ENCODE peak calls at places on chromosomes 6 and 20, in five cellular contexts. Q, B, D, W and L are unnamed samples.

GRCh38 chr6:123841067-123841896 is 37.6 kb downstream of the NKAIN2 start:
- DNase-seq in W (no peak), D (no peak), B (no peak), Q (no peak), L (no peak)

GRCh38 chr6:148423601-148424270 is 81.1 kb downstream of the SASH1 start:
- DNase-seq in W (no peak), B (no peak), D (no peak), Q (no peak), L (no peak)

GRCh38 chr6:73264446-73264845 is 1.4 kb upstream of the KHDC1 start:
- DNase-seq in B (no peak), D (no peak), Q (no peak), W (no peak), L (peak)

GRCh38 chr20:31260326-31260932 is 3.0 kb downstream of the DEFB115 start:
- DNase-seq in W (no peak), B (peak), D (no peak), Q (peak), L (no peak)

GRCh38 chr6:39688494-39688893 is 36.7 kb downstream of the KIF6 start:
- DNase-seq in Q (peak), W (peak), D (no peak), B (no peak), L (no peak)

GRCh38 chr20:37358366-37359150 is 12.6 kb downstream of the SRC start:
- DNase-seq in B (no peak), W (no peak), Q (peak), D (no peak), L (peak)

GRCh38 chr6:139323511-139324445 is 32.0 kb upstream of the TXLNB start:
- DNase-seq in Q (peak), B (no peak), D (peak), W (peak), L (no peak)

GRCh38 chr6:136761227-136761922 is 30.9 kb downstream of the MAP3K5 start:
- DNase-seq in Q (peak), W (peak), B (no peak), D (no peak), L (no peak)

GRCh38 chr6:132411296-132411695 is 10.0 kb upstream of the MOXD1 start:
- DNase-seq in W (no peak), Q (no peak), B (no peak), D (no peak), L (no peak)

GRCh38 chr6:15491255-15491985 is 171.4 kb downstream of the DTNBP1 start:
- DNase-seq in D (peak), Q (peak), W (peak), B (peak), L (no peak)

GRCh38 chr6:140908505-140908904 is 1224.2 kb upstream of the GJE1 start:
- DNase-seq in D (no peak), Q (no peak), B (no peak), W (no peak), L (no peak)

GRCh38 chr6:51619042-51619799 is 468.2 kb downstream of the PKHD1 start:
- DNase-seq in D (no peak), W (no peak), Q (no peak), B (no peak), L (no peak)

GRCh38 chr6:162976141-162976540 is 248.4 kb downstream of the PACRG start:
- DNase-seq in Q (no peak), W (no peak), B (no peak), D (no peak), L (no peak)

GRCh38 chr20:47466193-47466592 is 35.5 kb upstream of the NCOA3 start:
- DNase-seq in Q (peak), D (no peak), B (no peak), W (no peak), L (no peak)

GRCh38 chr20:36154696-36155628 is at the start of gene EPB41L1:
- DNase-seq in Q (peak), D (peak), B (no peak), W (no peak), L (no peak)

GRCh38 chr20:44008806-44009678 is 94.4 kb downstream of the TOX2 start:
- DNase-seq in B (no peak), D (no peak), W (no peak), Q (no peak), L (no peak)

GRCh38 chr20:13325033-13325432 is 104.0 kb downstream of the ISM1 start:
- DNase-seq in D (peak), B (peak), W (no peak), Q (peak), L (no peak)

GRCh38 chr20:22404609-22405170 is 179.7 kb downstream of the FOXA2 start:
- DNase-seq in Q (peak), D (no peak), W (no peak), B (no peak), L (no peak)

GRCh38 chr6:13242178-13242577 is 86.2 kb downstream of the TBC1D7 start:
- DNase-seq in B (no peak), D (no peak), W (no peak), Q (no peak), L (no peak)

GRCh38 chr6:149371154-149371553 is 28.9 kb upstream of the SUMO4 start:
- DNase-seq in Q (no peak), B (no peak), D (no peak), W (no peak), L (no peak)

GRCh38 chr6:157235600-157236039 is 87.7 kb downstream of the TMEM242 start:
- DNase-seq in D (no peak), Q (peak), B (no peak), W (peak), L (no peak)

GRCh38 chr20:33944914-33945313 is 48.8 kb upstream of the RALY start:
- DNase-seq in B (no peak), D (no peak), Q (no peak), W (no peak), L (no peak)

GRCh38 chr20:60365882-60366281 is 407.7 kb downstream of the CDH26 start:
- DNase-seq in Q (no peak), D (no peak), B (no peak), W (no peak), L (no peak)

GRCh38 chr6:7146079-7146828 is 38.5 kb downstream of the RREB1 start:
- DNase-seq in B (no peak), W (peak), Q (peak), D (no peak), L (no peak)

GRCh38 chr6:127100510-127101140 is 17.8 kb upstream of the RSPO3 start:
- DNase-seq in W (no peak), D (no peak), Q (peak), B (no peak), L (no peak)

GRCh38 chr6:30184417-30185031 is 21.2 kb downstream of the TRIM15 start:
- DNase-seq in Q (no peak), D (peak), B (no peak), W (no peak), L (no peak)

DNA sequence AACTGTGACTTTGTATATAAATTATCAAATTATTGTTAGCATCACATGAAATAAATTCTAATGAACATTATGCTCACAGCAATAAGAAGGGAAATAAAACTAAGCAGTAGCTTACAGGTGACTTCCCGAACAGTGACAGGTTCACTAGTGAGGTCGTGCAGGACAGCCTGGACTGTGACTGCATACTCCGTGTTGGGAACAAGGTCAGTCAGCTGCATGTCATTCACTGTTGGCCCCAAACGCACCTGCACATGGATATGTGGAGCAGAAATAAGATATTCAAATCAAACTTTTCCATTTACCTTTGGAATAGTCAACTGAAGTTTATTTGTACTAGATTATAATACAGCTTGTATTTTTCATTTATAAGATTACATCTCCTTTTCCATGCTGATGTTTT is 60.6 kb downstream of the COL12A1 start:
- DNase-seq in D (no peak), B (no peak), Q (no peak), W (no peak), L (no peak)
- H3K9ac ChIP-seq in D (no peak), B (no peak), Q (no peak), W (no peak), L (no peak)

DNA sequence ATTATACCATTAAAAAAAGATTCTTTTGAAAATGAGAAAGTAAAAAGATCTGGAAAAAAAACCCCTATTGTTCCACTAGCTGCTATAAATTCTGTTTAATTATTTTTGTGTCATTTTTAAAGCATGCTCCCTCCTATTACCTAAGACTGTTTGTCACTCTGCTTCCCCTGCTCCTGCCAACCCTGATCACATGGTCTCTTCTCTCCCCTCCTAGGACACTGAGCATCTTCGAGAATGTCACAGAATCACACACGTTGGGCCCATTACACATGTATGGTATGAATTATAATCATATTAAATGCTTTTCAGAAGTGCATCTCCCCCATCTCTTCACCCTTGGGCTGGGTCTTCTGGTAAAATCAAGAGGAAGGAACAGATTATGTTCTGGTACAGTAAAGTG is 6.2 kb downstream of the SNAP91 start:
- DNase-seq in Q (no peak), D (no peak), B (no peak), W (no peak), L (no peak)
- TF ChIP-seq EZH2 in Q (no peak), D (no peak), B (no peak), W (no peak), L (no peak)

DNA sequence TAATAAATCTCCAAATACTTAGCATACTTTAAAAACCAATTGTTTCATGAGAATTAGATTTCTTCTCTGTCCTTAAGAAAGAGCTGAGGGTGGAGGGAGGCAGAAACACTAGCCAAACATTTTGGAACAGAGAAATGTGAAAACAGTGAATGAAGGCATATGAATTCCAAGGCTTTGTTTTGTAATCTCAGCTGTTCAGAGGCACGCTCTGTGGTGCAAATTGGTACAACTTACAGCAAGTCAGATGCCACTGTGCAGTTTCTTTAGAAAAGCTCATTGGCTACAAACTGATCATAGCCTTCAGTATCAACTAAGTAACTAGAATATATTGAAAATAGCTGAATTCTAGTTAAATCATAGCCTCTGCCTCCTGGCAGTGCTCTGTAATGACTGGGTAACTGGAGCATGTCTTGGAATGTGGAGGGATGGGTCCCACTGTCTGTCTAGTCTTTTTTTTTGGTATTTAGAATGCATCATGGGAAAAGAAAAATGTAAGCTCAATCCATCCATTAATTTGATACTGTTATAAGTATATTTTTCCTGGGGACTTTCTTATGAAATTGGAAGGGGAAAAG is 229.1 kb upstream of the JAG1 start:
- DNase-seq in D (no peak), Q (peak), B (no peak), W (peak), L (no peak)
- H3K9ac ChIP-seq in D (no peak), Q (no peak), B (no peak), W (no peak), L (no peak)

GRCh38 chr20:46255440-46256104 is 52.7 kb downstream of the CDH22 start:
- DNase-seq in Q (no peak), D (no peak), W (peak), B (peak), L (peak)
- TF ChIP-seq EZH2 in Q (no peak), D (no peak), W (no peak), B (no peak), L (no peak)